ENCODE peak calls at places on chromosomes 5 and 9, in five cellular contexts. M is nucleus accumbens; L is CD4-positive, alpha-beta T cell; A is NCI-H1436; J is NCI-H510A treated with DMSO at 0.1 percent for 48 hours. E is an unnamed sample.
A peak's percentile ranks its signal among the peaks of the same experiment; 100 is the strongest.

GRCh38 chr9:85359161-85359560 is 382.6 kb downstream of the AGTPBP1 start:
- DNase-seq in M (no peak), A (no peak), J (no peak), L (no peak), E (no peak)

GRCh38 chr5:30539004-30539634 is 654.4 kb upstream of the CDH6 start:
- DNase-seq in M (no peak), J (no peak), A (no peak), L (no peak), E (no peak)

GRCh38 chr5:134240421-134240962 is 14.6 kb upstream of the PPP2CA start:
- DNase-seq in M (peak; percentile 50), L (no peak), J (peak; percentile 17), A (peak; percentile 13), E (no peak)

GRCh38 chr5:99317136-99317535 is 388.3 kb upstream of the CHD1 start:
- DNase-seq in M (no peak), A (peak; percentile 63), L (no peak), J (no peak), E (no peak)

GRCh38 chr5:141383345-141383744 is 803 bp downstream of the PCDHGA7 start:
- DNase-seq in M (no peak), J (no peak), A (no peak), L (no peak), E (no peak)

GRCh38 chr9:137381501-137382443 is 41.2 kb downstream of the EXD3 start:
- DNase-seq in J (no peak), M (no peak), L (no peak), A (no peak), E (no peak)

GRCh38 chr5:78287169-78287568 is 7.3 kb downstream of the AP3B1 start:
- DNase-seq in A (no peak), M (no peak), J (no peak), L (no peak), E (no peak)

GRCh38 chr9:121261107-121261460 is 6.9 kb upstream of the GSN start:
- DNase-seq in J (no peak), A (no peak), M (peak; percentile 74), L (no peak), E (no peak)

GRCh38 chr5:100902406-100903035 is 561 bp downstream of the ST8SIA4 start:
- DNase-seq in J (peak; percentile 36), A (no peak), M (no peak), L (peak; percentile 33), E (no peak)

GRCh38 chr9:109906766-109907382 is 126.9 kb downstream of the PALM2AKAP2 start:
- DNase-seq in A (no peak), M (no peak), J (peak; percentile 24), L (no peak), E (no peak)

GRCh38 chr9:95815153-95815552 is 60.3 kb upstream of the ERCC6L2 start:
- DNase-seq in J (no peak), A (no peak), M (no peak), L (no peak), E (no peak)

GRCh38 chr5:6659941-6660684 is 26.9 kb downstream of the SRD5A1 start:
- DNase-seq in A (no peak), J (no peak), L (no peak), M (no peak), E (no peak)

GRCh38 chr5:139660105-139660915 is 12.2 kb downstream of the CXXC5 start:
- DNase-seq in L (no peak), J (peak; percentile 12), M (peak; percentile 85), A (no peak), E (no peak)

GRCh38 chr9:85927077-85927476 is 13.9 kb upstream of the NAA35 start:
- DNase-seq in L (no peak), M (no peak), A (no peak), J (no peak), E (no peak)

GRCh38 chr5:123097483-123097870 is 8.4 kb downstream of the PRDM6 start:
- DNase-seq in M (no peak), L (no peak), A (no peak), J (no peak), E (no peak)